ENCODE peak calls at places on chromosomes 3 and 15, in seven cellular contexts. One of them, this sample, is unnamed.

GRCh38 chr3:148642214-148642613 is 55.5 kb upstream of the AGTR1 start:
- DNase-seq in IMR-90: peak; percentile 22
- DNase-seq in CD8-positive, alpha-beta T cell: no peak
- DNase-seq in astrocyte of the cerebellum: no peak
- DNase-seq in left ventricle myocardium inferior: no peak
- DNase-seq in endothelial cell: no peak
- DNase-seq in thoracic aorta: no peak
- DNase-seq in this sample: no peak

GRCh38 chr15:63076136-63077005 is 33.8 kb downstream of the TPM1 start:
- DNase-seq in IMR-90: no peak
- DNase-seq in CD8-positive, alpha-beta T cell: no peak
- DNase-seq in astrocyte of the cerebellum: no peak
- DNase-seq in left ventricle myocardium inferior: no peak
- DNase-seq in endothelial cell: no peak
- DNase-seq in thoracic aorta: no peak
- DNase-seq in this sample: no peak

GRCh38 chr15:55775316-55775715 is 32.4 kb upstream of the PRTG start:
- DNase-seq in IMR-90: no peak
- DNase-seq in CD8-positive, alpha-beta T cell: no peak
- DNase-seq in astrocyte of the cerebellum: no peak
- DNase-seq in left ventricle myocardium inferior: no peak
- DNase-seq in endothelial cell: no peak
- DNase-seq in thoracic aorta: no peak
- DNase-seq in this sample: no peak

GRCh38 chr3:123276346-123276745 is 74.6 kb downstream of the SEC22A start:
- DNase-seq in IMR-90: no peak
- DNase-seq in CD8-positive, alpha-beta T cell: no peak
- DNase-seq in astrocyte of the cerebellum: no peak
- DNase-seq in left ventricle myocardium inferior: no peak
- DNase-seq in endothelial cell: no peak
- DNase-seq in thoracic aorta: no peak
- DNase-seq in this sample: no peak

GRCh38 chr3:57777774-57778173 is 21.7 kb downstream of the SLMAP start:
- DNase-seq in IMR-90: peak; percentile 49
- DNase-seq in CD8-positive, alpha-beta T cell: no peak
- DNase-seq in astrocyte of the cerebellum: no peak
- DNase-seq in left ventricle myocardium inferior: no peak
- DNase-seq in endothelial cell: no peak
- DNase-seq in thoracic aorta: no peak
- DNase-seq in this sample: no peak

GRCh38 chr15:77416954-77417353 is 3.0 kb downstream of the PEAK1 start:
- DNase-seq in IMR-90: no peak
- DNase-seq in CD8-positive, alpha-beta T cell: no peak
- DNase-seq in astrocyte of the cerebellum: no peak
- DNase-seq in left ventricle myocardium inferior: no peak
- DNase-seq in endothelial cell: no peak
- DNase-seq in thoracic aorta: no peak
- DNase-seq in this sample: no peak

GRCh38 chr15:34304613-34305012 is 33.0 kb downstream of the SLC12A6 start:
- DNase-seq in IMR-90: peak; percentile 82
- DNase-seq in CD8-positive, alpha-beta T cell: no peak
- DNase-seq in astrocyte of the cerebellum: peak; percentile 26
- DNase-seq in left ventricle myocardium inferior: no peak
- DNase-seq in endothelial cell: no peak
- DNase-seq in thoracic aorta: no peak
- DNase-seq in this sample: no peak

GRCh38 chr3:11850003-11850402 is 3.3 kb upstream of the TAMM41 start:
- DNase-seq in IMR-90: no peak
- DNase-seq in CD8-positive, alpha-beta T cell: no peak
- DNase-seq in astrocyte of the cerebellum: no peak
- DNase-seq in left ventricle myocardium inferior: no peak
- DNase-seq in endothelial cell: no peak
- DNase-seq in thoracic aorta: no peak
- DNase-seq in this sample: no peak

GRCh38 chr3:123070471-123070870 is 3.6 kb downstream of the PDIA5 start:
- DNase-seq in IMR-90: no peak
- DNase-seq in CD8-positive, alpha-beta T cell: no peak
- DNase-seq in astrocyte of the cerebellum: no peak
- DNase-seq in left ventricle myocardium inferior: no peak
- DNase-seq in endothelial cell: no peak
- DNase-seq in thoracic aorta: no peak
- DNase-seq in this sample: no peak

GRCh38 chr15:66760968-66761722 is 59.1 kb downstream of the SMAD6 start:
- DNase-seq in IMR-90: no peak
- DNase-seq in CD8-positive, alpha-beta T cell: no peak
- DNase-seq in astrocyte of the cerebellum: no peak
- DNase-seq in left ventricle myocardium inferior: peak; percentile 23
- DNase-seq in endothelial cell: peak; percentile 16
- DNase-seq in thoracic aorta: no peak
- DNase-seq in this sample: no peak

GRCh38 chr3:81728766-81729544 is 32.5 kb downstream of the GBE1 start:
- DNase-seq in IMR-90: peak; percentile 61
- DNase-seq in CD8-positive, alpha-beta T cell: no peak
- DNase-seq in astrocyte of the cerebellum: no peak
- DNase-seq in left ventricle myocardium inferior: no peak
- DNase-seq in endothelial cell: no peak
- DNase-seq in thoracic aorta: no peak
- DNase-seq in this sample: peak; percentile 28

GRCh38 chr3:58250093-58250707 is 12.6 kb downstream of the ABHD6 start:
- DNase-seq in IMR-90: no peak
- DNase-seq in CD8-positive, alpha-beta T cell: no peak
- DNase-seq in astrocyte of the cerebellum: no peak
- DNase-seq in left ventricle myocardium inferior: no peak
- DNase-seq in endothelial cell: no peak
- DNase-seq in thoracic aorta: no peak
- DNase-seq in this sample: no peak

GRCh38 chr3:111923095-111923771 is 55.6 kb upstream of the ABHD10 start:
- DNase-seq in IMR-90: peak; percentile 22
- DNase-seq in CD8-positive, alpha-beta T cell: no peak
- DNase-seq in astrocyte of the cerebellum: no peak
- DNase-seq in left ventricle myocardium inferior: no peak
- DNase-seq in endothelial cell: no peak
- DNase-seq in thoracic aorta: no peak
- DNase-seq in this sample: no peak

GRCh38 chr3:113211370-113212154 is at the start of gene BOC:
- DNase-seq in IMR-90: peak; percentile 68
- DNase-seq in CD8-positive, alpha-beta T cell: no peak
- DNase-seq in astrocyte of the cerebellum: peak; percentile 50
- DNase-seq in left ventricle myocardium inferior: peak; percentile 36
- DNase-seq in endothelial cell: peak; percentile 44
- DNase-seq in thoracic aorta: no peak
- DNase-seq in this sample: no peak

GRCh38 chr3:171168086-171168485 is 141.6 kb upstream of the SLC2A2 start:
- DNase-seq in IMR-90: peak; percentile 22
- DNase-seq in CD8-positive, alpha-beta T cell: no peak
- DNase-seq in astrocyte of the cerebellum: peak; percentile 42
- DNase-seq in left ventricle myocardium inferior: no peak
- DNase-seq in endothelial cell: peak; percentile 33
- DNase-seq in thoracic aorta: no peak
- DNase-seq in this sample: no peak

GRCh38 chr3:123660900-123661299 is 76.0 kb upstream of the HACD2 start:
- DNase-seq in IMR-90: peak; percentile 98
- DNase-seq in CD8-positive, alpha-beta T cell: no peak
- DNase-seq in astrocyte of the cerebellum: peak; percentile 97
- DNase-seq in left ventricle myocardium inferior: peak; percentile 92
- DNase-seq in endothelial cell: no peak
- DNase-seq in thoracic aorta: peak; percentile 94
- DNase-seq in this sample: peak; percentile 88

GRCh38 chr15:52233405-52233804 is 42.2 kb upstream of the GNB5 start:
- DNase-seq in IMR-90: peak; percentile 12
- DNase-seq in CD8-positive, alpha-beta T cell: no peak
- DNase-seq in astrocyte of the cerebellum: no peak
- DNase-seq in left ventricle myocardium inferior: no peak
- DNase-seq in endothelial cell: no peak
- DNase-seq in thoracic aorta: no peak
- DNase-seq in this sample: no peak

GRCh38 chr3:160296591-160296990 is 71.4 kb downstream of the C3orf80 start:
- DNase-seq in IMR-90: peak; percentile 28
- DNase-seq in CD8-positive, alpha-beta T cell: no peak
- DNase-seq in astrocyte of the cerebellum: no peak
- DNase-seq in left ventricle myocardium inferior: no peak
- DNase-seq in endothelial cell: no peak
- DNase-seq in thoracic aorta: no peak
- DNase-seq in this sample: no peak

GRCh38 chr3:127787071-127787490 is 35.2 kb downstream of the MGLL start:
- DNase-seq in IMR-90: no peak
- DNase-seq in CD8-positive, alpha-beta T cell: no peak
- DNase-seq in astrocyte of the cerebellum: no peak
- DNase-seq in left ventricle myocardium inferior: peak; percentile 49
- DNase-seq in endothelial cell: no peak
- DNase-seq in thoracic aorta: no peak
- DNase-seq in this sample: no peak

DNA sequence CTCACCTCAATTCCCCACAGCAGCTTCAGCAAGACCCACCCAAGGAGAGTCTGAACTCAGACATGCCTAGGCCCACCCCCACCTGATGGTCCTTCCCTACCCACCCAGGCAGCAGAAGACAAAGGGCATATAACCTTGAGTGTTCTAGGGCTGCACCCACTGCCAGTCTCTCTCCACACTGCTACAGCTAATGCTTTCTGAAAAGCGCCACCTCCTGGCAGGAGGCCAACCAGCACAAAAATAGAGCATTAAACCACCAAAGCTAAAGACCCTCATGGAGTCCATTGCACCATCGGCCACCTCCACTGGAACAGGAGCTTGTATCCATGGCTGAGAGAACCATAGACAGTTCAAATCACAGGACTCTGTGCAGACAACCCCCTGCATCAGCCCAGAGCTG is 11.3 kb upstream of the RPL39L start:
- DNase-seq in IMR-90: no peak
- DNase-seq in CD8-positive, alpha-beta T cell: peak; percentile 37
- DNase-seq in astrocyte of the cerebellum: no peak
- DNase-seq in left ventricle myocardium inferior: no peak
- DNase-seq in endothelial cell: peak; percentile 18
- DNase-seq in thoracic aorta: no peak
- DNase-seq in this sample: no peak
- TF ChIP-seq CTCF in IMR-90: no peak
- TF ChIP-seq CTCF in CD8-positive, alpha-beta T cell: peak; percentile 39
- TF ChIP-seq CTCF in astrocyte of the cerebellum: no peak
- TF ChIP-seq CTCF in left ventricle myocardium inferior: no peak
- TF ChIP-seq CTCF in endothelial cell: no peak
- TF ChIP-seq CTCF in thoracic aorta: no peak
- TF ChIP-seq CTCF in this sample: no peak

GRCh38 chr15:49875392-49875791 is 243.6 kb downstream of the ATP8B4 start:
- DNase-seq in IMR-90: no peak
- DNase-seq in CD8-positive, alpha-beta T cell: no peak
- DNase-seq in astrocyte of the cerebellum: no peak
- DNase-seq in left ventricle myocardium inferior: no peak
- DNase-seq in endothelial cell: no peak
- DNase-seq in thoracic aorta: no peak
- DNase-seq in this sample: no peak
- TF ChIP-seq CTCF in IMR-90: no peak
- TF ChIP-seq CTCF in CD8-positive, alpha-beta T cell: no peak
- TF ChIP-seq CTCF in astrocyte of the cerebellum: no peak
- TF ChIP-seq CTCF in left ventricle myocardium inferior: no peak
- TF ChIP-seq CTCF in endothelial cell: peak; percentile 42
- TF ChIP-seq CTCF in thoracic aorta: no peak
- TF ChIP-seq CTCF in this sample: peak; percentile 36

DNA sequence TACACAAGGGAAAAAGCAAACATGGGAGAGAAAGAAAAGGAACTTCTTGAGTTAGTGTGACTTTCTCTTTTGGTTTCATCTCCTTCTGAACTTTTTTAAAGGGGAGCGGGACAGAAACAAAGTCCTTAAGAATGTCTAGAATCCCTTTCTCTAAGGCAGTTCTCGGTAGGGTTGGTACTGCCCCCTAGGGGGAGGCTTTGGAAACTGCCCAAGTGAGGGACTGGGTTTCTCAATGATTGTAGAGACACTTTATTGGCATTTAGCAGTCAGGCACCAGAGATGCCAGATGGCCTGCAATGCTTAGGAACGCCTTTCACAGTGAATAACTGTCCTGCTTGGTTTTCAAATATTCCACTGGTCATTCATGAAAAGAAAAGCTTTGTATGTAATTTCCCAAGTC is 172.6 kb downstream of the WDR72 start:
- DNase-seq in IMR-90: no peak
- DNase-seq in CD8-positive, alpha-beta T cell: no peak
- DNase-seq in astrocyte of the cerebellum: peak; percentile 9
- DNase-seq in left ventricle myocardium inferior: no peak
- DNase-seq in endothelial cell: peak; percentile 85
- DNase-seq in thoracic aorta: no peak
- DNase-seq in this sample: no peak
- TF ChIP-seq CTCF in IMR-90: no peak
- TF ChIP-seq CTCF in CD8-positive, alpha-beta T cell: no peak
- TF ChIP-seq CTCF in astrocyte of the cerebellum: peak; percentile 52
- TF ChIP-seq CTCF in left ventricle myocardium inferior: peak; percentile 11
- TF ChIP-seq CTCF in endothelial cell: peak; percentile 85
- TF ChIP-seq CTCF in thoracic aorta: no peak
- TF ChIP-seq CTCF in this sample: peak; percentile 49

DNA sequence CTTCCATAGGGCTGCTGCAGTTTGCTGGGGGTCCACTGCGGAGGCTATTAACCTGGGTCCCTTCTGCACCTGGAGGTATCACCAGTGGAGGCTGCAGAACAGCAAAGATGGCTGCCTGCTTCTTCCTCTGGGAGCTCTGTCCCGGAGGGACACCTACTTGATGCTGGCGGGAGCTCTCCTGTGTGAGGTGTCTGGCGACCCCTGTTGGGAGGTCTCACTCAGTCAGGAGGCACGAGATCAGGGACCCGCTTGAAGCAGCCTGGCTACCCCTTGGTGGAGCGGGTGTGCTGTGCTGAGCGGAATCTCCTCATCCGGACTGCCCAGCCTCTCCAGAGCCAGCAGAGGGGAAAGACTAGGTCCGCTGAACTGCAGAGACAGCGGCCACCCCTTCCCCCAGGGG is 56.0 kb upstream of the CTXND1 start:
- DNase-seq in IMR-90: no peak
- DNase-seq in CD8-positive, alpha-beta T cell: no peak
- DNase-seq in astrocyte of the cerebellum: no peak
- DNase-seq in left ventricle myocardium inferior: no peak
- DNase-seq in endothelial cell: no peak
- DNase-seq in thoracic aorta: no peak
- DNase-seq in this sample: no peak
- TF ChIP-seq CTCF in IMR-90: no peak
- TF ChIP-seq CTCF in CD8-positive, alpha-beta T cell: no peak
- TF ChIP-seq CTCF in astrocyte of the cerebellum: no peak
- TF ChIP-seq CTCF in left ventricle myocardium inferior: no peak
- TF ChIP-seq CTCF in endothelial cell: no peak
- TF ChIP-seq CTCF in thoracic aorta: no peak
- TF ChIP-seq CTCF in this sample: no peak

GRCh38 chr15:58057559-58057958 is 8.0 kb downstream of the ALDH1A2 start:
- DNase-seq in IMR-90: no peak
- DNase-seq in CD8-positive, alpha-beta T cell: no peak
- DNase-seq in astrocyte of the cerebellum: no peak
- DNase-seq in left ventricle myocardium inferior: no peak
- DNase-seq in endothelial cell: no peak
- DNase-seq in thoracic aorta: no peak
- DNase-seq in this sample: no peak

GRCh38 chr15:58058729-58059128 is 6.8 kb downstream of the ALDH1A2 start:
- DNase-seq in IMR-90: no peak
- DNase-seq in CD8-positive, alpha-beta T cell: no peak
- DNase-seq in astrocyte of the cerebellum: no peak
- DNase-seq in left ventricle myocardium inferior: no peak
- DNase-seq in endothelial cell: no peak
- DNase-seq in thoracic aorta: no peak
- DNase-seq in this sample: no peak

GRCh38 chr15:58053236-58054153 is 12.0 kb downstream of the ALDH1A2 start:
- DNase-seq in IMR-90: no peak
- DNase-seq in CD8-positive, alpha-beta T cell: no peak
- DNase-seq in astrocyte of the cerebellum: no peak
- DNase-seq in left ventricle myocardium inferior: no peak
- DNase-seq in endothelial cell: no peak
- DNase-seq in thoracic aorta: no peak
- DNase-seq in this sample: no peak

GRCh38 chr15:58058068-58058467 is 7.4 kb downstream of the ALDH1A2 start:
- DNase-seq in IMR-90: no peak
- DNase-seq in CD8-positive, alpha-beta T cell: no peak
- DNase-seq in astrocyte of the cerebellum: no peak
- DNase-seq in left ventricle myocardium inferior: no peak
- DNase-seq in endothelial cell: no peak
- DNase-seq in thoracic aorta: no peak
- DNase-seq in this sample: no peak

GRCh38 chr15:58056015-58056414 is 9.5 kb downstream of the ALDH1A2 start:
- DNase-seq in IMR-90: no peak
- DNase-seq in CD8-positive, alpha-beta T cell: no peak
- DNase-seq in astrocyte of the cerebellum: no peak
- DNase-seq in left ventricle myocardium inferior: no peak
- DNase-seq in endothelial cell: no peak
- DNase-seq in thoracic aorta: no peak
- DNase-seq in this sample: no peak
- TF ChIP-seq CTCF in IMR-90: no peak
- TF ChIP-seq CTCF in CD8-positive, alpha-beta T cell: no peak
- TF ChIP-seq CTCF in astrocyte of the cerebellum: peak; percentile 7
- TF ChIP-seq CTCF in left ventricle myocardium inferior: peak; percentile 26
- TF ChIP-seq CTCF in endothelial cell: peak; percentile 54
- TF ChIP-seq CTCF in thoracic aorta: no peak
- TF ChIP-seq CTCF in this sample: peak; percentile 28

This sample was measured in kidney epithelial cell.